ENCODE peak calls at places on chromosomes 13 and 19, in six cellular contexts. K, B, N, H, T and C are unnamed samples.
A peak's percentile ranks its signal among the peaks of the same experiment; 100 is the strongest.

GRCh38 chr13:84649853-84650252 is 767.6 kb upstream of the SLITRK1 start:
- DNase-seq in N (no peak), H (no peak), K (no peak), B (no peak), T (no peak), C (no peak)

GRCh38 chr19:10797541-10798256 is 38.3 kb downstream of the TMED1 start:
- DNase-seq in B (peak; percentile 20), N (no peak), T (no peak), H (no peak), K (no peak), C (peak; percentile 17)

GRCh38 chr13:77389617-77389984 is 62.7 kb upstream of the MYCBP2 start:
- DNase-seq in H (no peak), T (no peak), K (no peak), B (no peak), N (no peak), C (no peak)

GRCh38 chr13:37777676-37778075 is 91.9 kb downstream of the TRPC4 start:
- DNase-seq in N (no peak), T (no peak), H (no peak), B (no peak), K (no peak), C (no peak)

GRCh38 chr13:28535734-28536133 is 40.8 kb upstream of the FLT1 start:
- DNase-seq in H (no peak), T (no peak), K (no peak), B (no peak), N (no peak), C (no peak)

GRCh38 chr19:46840157-46840942 is 10.3 kb downstream of the AP2S1 start:
- DNase-seq in B (peak; percentile 27), H (peak; percentile 84), N (peak; percentile 43), K (peak; percentile 28), T (peak; percentile 64), C (no peak)

GRCh38 chr19:8087876-8088275 is 35.3 kb downstream of the CCL25 start:
- DNase-seq in K (no peak), H (no peak), T (no peak), B (no peak), N (no peak), C (no peak)

GRCh38 chr13:33111414-33112110 is 95.3 kb downstream of the KL start:
- DNase-seq in T (no peak), B (no peak), N (no peak), H (no peak), K (no peak), C (no peak)

GRCh38 chr19:46824887-46825730 is 25.5 kb downstream of the AP2S1 start:
- DNase-seq in K (no peak), B (no peak), H (no peak), N (no peak), T (no peak), C (no peak)

GRCh38 chr19:28737021-28737525 is 475.9 kb downstream of the UQCRFS1 start:
- DNase-seq in H (no peak), K (no peak), T (no peak), B (no peak), N (peak; percentile 11), C (no peak)

GRCh38 chr19:53057904-53058579 is 13.5 kb downstream of the ERVV-2 start:
- DNase-seq in N (no peak), K (no peak), H (no peak), B (no peak), T (no peak), C (no peak)